ENCODE peak calls at places on chromosomes 6 and 20, in eight cellular contexts. E is left colon; Z is NCI-H1092; F is H7; K is HS-5; P is lower lobe of right lung; G is activated T-cell treated with anti-CD3 and anti-CD28 coated beads, Interleukin-2, amount 50 U/mL, for 72 hours; R is activated CD8-positive, alpha-beta memory T cell treated with anti-CD3 and anti-CD28 coated beads for 48 hours. V is an unnamed sample.

GRCh38 chr20:31967830-31968249 is at the start of gene XKR7:
- DNase-seq in G (peak; percentile 21), K (no peak), Z (no peak), P (peak; percentile 50), E (no peak), F (peak; percentile 96), R (no peak), V (peak; percentile 38)

GRCh38 chr6:134519456-134519855 is 201.5 kb upstream of the SGK1 start:
- DNase-seq in R (no peak), E (peak; percentile 24), G (peak; percentile 21), F (no peak), P (peak; percentile 67), Z (no peak), K (no peak), V (peak; percentile 31)

GRCh38 chr20:43404880-43405279 is 52.8 kb upstream of the SRSF6 start:
- DNase-seq in Z (no peak), K (no peak), G (peak; percentile 41), R (no peak), P (no peak), F (peak; percentile 62), E (no peak), V (no peak)

GRCh38 chr6:126039284-126039683 is 52.9 kb downstream of the TRMT11 start:
- DNase-seq in R (no peak), E (no peak), G (no peak), F (no peak), K (no peak), P (no peak), Z (no peak), V (no peak)

GRCh38 chr20:44460795-44461141 is 14.9 kb upstream of the TTPAL start:
- DNase-seq in Z (peak; percentile 2), R (no peak), F (no peak), E (no peak), G (no peak), K (no peak), P (no peak), V (peak; percentile 38)

GRCh38 chr6:140275725-140276124 is 901.3 kb upstream of the CITED2 start:
- DNase-seq in P (no peak), R (no peak), K (no peak), G (no peak), E (no peak), F (no peak), Z (no peak), V (no peak)

GRCh38 chr6:5412017-5412416 is 150.7 kb downstream of the FARS2 start:
- DNase-seq in E (no peak), F (peak; percentile 20), Z (no peak), R (no peak), P (no peak), K (no peak), G (no peak), V (no peak)

GRCh38 chr6:73285674-73286283 is 22.8 kb upstream of the KHDC1 start:
- DNase-seq in P (no peak), F (peak; percentile 64), E (no peak), R (no peak), K (peak; percentile 36), G (no peak), Z (no peak), V (peak; percentile 22)

GRCh38 chr20:8798505-8798904 is 270.4 kb upstream of the PLCB4 start:
- DNase-seq in K (no peak), R (no peak), Z (no peak), G (no peak), P (no peak), F (no peak), E (no peak), V (peak; percentile 75)

GRCh38 chr6:149766156-149766768 is 16.7 kb downstream of the PCMT1 start:
- DNase-seq in E (no peak), P (no peak), Z (no peak), R (no peak), K (no peak), G (no peak), F (no peak), V (peak; percentile 56)

GRCh38 chr20:41365785-41366545 is 653 bp downstream of the EMILIN3 start:
- DNase-seq in R (no peak), P (no peak), G (no peak), E (no peak), K (no peak), Z (no peak), F (peak; percentile 89), V (no peak)

GRCh38 chr6:170111816-170112582 is 178.9 kb downstream of the DLL1 start:
- DNase-seq in E (no peak), Z (no peak), K (no peak), R (no peak), P (peak; percentile 20), G (no peak), F (no peak), V (no peak)

GRCh38 chr6:140812636-140813035 is 1320.1 kb upstream of the GJE1 start:
- DNase-seq in E (no peak), R (no peak), G (no peak), Z (no peak), K (no peak), F (no peak), P (no peak), V (no peak)

GRCh38 chr6:75409928-75410327 is 83.7 kb downstream of the FILIP1 start:
- DNase-seq in R (no peak), E (no peak), K (peak; percentile 39), G (no peak), P (no peak), Z (no peak), F (no peak), V (no peak)

GRCh38 chr6:75488026-75488425 is 5.6 kb downstream of the FILIP1 start:
- DNase-seq in P (no peak), K (no peak), E (no peak), F (no peak), Z (no peak), R (no peak), G (no peak), V (peak; percentile 46)

GRCh38 chr6:151014404-151015150 is 149.1 kb downstream of the MTHFD1L start:
- DNase-seq in K (no peak), Z (peak; percentile 35), F (peak; percentile 81), G (peak; percentile 54), P (peak; percentile 68), E (peak; percentile 69), R (no peak), V (peak; percentile 32)

GRCh38 chr20:44187054-44187762 is at the start of gene JPH2:
- DNase-seq in Z (no peak), K (peak; percentile 83), F (peak; percentile 87), R (no peak), P (peak; percentile 45), E (peak; percentile 43), G (no peak), V (peak; percentile 20)

GRCh38 chr6:112881027-112881426 is 533.9 kb downstream of the RFPL4B start:
- DNase-seq in G (no peak), Z (no peak), K (peak; percentile 20), R (no peak), E (no peak), F (no peak), P (no peak), V (no peak)

GRCh38 chr20:33282991-33283555 is at the start of gene BPIFB1:
- DNase-seq in Z (no peak), P (no peak), R (no peak), E (no peak), G (no peak), F (peak; percentile 44), K (no peak), V (no peak)

GRCh38 chr20:58198384-58198783 is 30.1 kb downstream of the ANKRD60 start:
- DNase-seq in R (no peak), G (no peak), K (no peak), P (no peak), E (no peak), F (no peak), Z (no peak), V (no peak)